ENCODE peak calls at places on chromosome 6, in six cellular contexts. Y, N, G, R, C and D are unnamed samples.
A peak's percentile ranks its signal among the peaks of the same experiment; 100 is the strongest.

GRCh38 chr6:77151241-77151640 is 312.1 kb downstream of the HTR1B start:
- DNase-seq in G (no peak), R (no peak), Y (no peak), C (no peak), N (no peak), D (no peak)

GRCh38 chr6:108927927-108928326 is 79.7 kb downstream of the ARMC2 start:
- DNase-seq in N (no peak), G (no peak), R (no peak), Y (no peak), C (no peak), D (no peak)

GRCh38 chr6:169702640-169703246 is 817 bp downstream of the C6orf120 start:
- DNase-seq in N (peak; percentile 22), R (peak; percentile 53), C (peak; percentile 13), Y (no peak), G (no peak), D (peak; percentile 26)

GRCh38 chr6:33008944-33009861 is at the start of gene HLA-DOA:
- DNase-seq in Y (peak; percentile 56), R (peak; percentile 50), N (peak; percentile 86), C (peak; percentile 24), G (no peak), D (peak; percentile 38)

GRCh38 chr6:36130672-36131516 is 581 bp downstream of the MAPK13 start:
- DNase-seq in C (no peak), R (no peak), G (no peak), Y (peak; percentile 44), N (peak; percentile 53), D (peak; percentile 85)

GRCh38 chr6:39313526-39314272 is 520 bp downstream of the KCNK17 start:
- DNase-seq in N (no peak), R (no peak), C (no peak), Y (peak; percentile 47), G (no peak), D (no peak)

GRCh38 chr6:4017847-4018193 is 61.1 kb downstream of the FAM217A start:
- DNase-seq in C (peak; percentile 64), N (no peak), R (peak; percentile 39), G (no peak), Y (no peak), D (no peak)

GRCh38 chr6:332671-333070 is 40.4 kb downstream of the DUSP22 start:
- DNase-seq in N (no peak), G (no peak), Y (no peak), R (peak; percentile 52), C (peak; percentile 71), D (no peak)

GRCh38 chr6:169839898-169840631 is 88.6 kb downstream of the ERMARD start:
- DNase-seq in C (no peak), N (no peak), Y (no peak), R (no peak), G (no peak), D (no peak)

GRCh38 chr6:159056941-159057340 is 12.2 kb upstream of the TAGAP start:
- DNase-seq in R (no peak), Y (no peak), N (no peak), C (no peak), G (no peak), D (no peak)

GRCh38 chr6:167684276-167685104 is 142.2 kb upstream of the AFDN start:
- DNase-seq in N (no peak), C (no peak), R (no peak), Y (no peak), G (no peak), D (no peak)

GRCh38 chr6:110325197-110325596 is 33.0 kb downstream of the METTL24 start:
- DNase-seq in R (no peak), C (peak; percentile 16), N (no peak), Y (no peak), G (no peak), D (no peak)

GRCh38 chr6:121520337-121521163 is 85.1 kb downstream of the GJA1 start:
- DNase-seq in R (peak; percentile 80), C (peak; percentile 93), G (no peak), Y (no peak), N (no peak), D (no peak)

GRCh38 chr6:112180095-112180820 is 74.1 kb downstream of the LAMA4 start:
- DNase-seq in C (peak; percentile 89), R (peak; percentile 80), N (peak; percentile 9), Y (peak; percentile 50), G (no peak), D (no peak)

GRCh38 chr6:83429857-83430605 is 820 bp downstream of the ME1 start:
- DNase-seq in N (no peak), Y (peak; percentile 43), C (peak; percentile 40), G (peak; percentile 8), R (peak; percentile 71), D (no peak)

GRCh38 chr6:157034433-157035230 is 257.5 kb downstream of the ARID1B start:
- DNase-seq in G (no peak), R (peak; percentile 56), C (peak; percentile 74), N (no peak), Y (no peak), D (no peak)